ENCODE peak calls at places on chromosomes 1 and 21, in five cellular contexts. One of them, this sample, is unnamed.

GRCh38 chr1:224939844-224940425 is 10.5 kb downstream of the DNAH14 start:
- DNase-seq in heart right ventricle: no peak
- DNase-seq in glutamatergic neuron: no peak
- DNase-seq in lower lobe of right lung: no peak
- DNase-seq in AG04450: no peak
- DNase-seq in this sample: no peak

GRCh38 chr1:54791880-54792522 is 9.1 kb downstream of the TTC22 start:
- DNase-seq in heart right ventricle: no peak
- DNase-seq in glutamatergic neuron: peak; percentile 85
- DNase-seq in lower lobe of right lung: no peak
- DNase-seq in AG04450: no peak
- DNase-seq in this sample: no peak

GRCh38 chr1:17017435-17017834 is 5.7 kb upstream of the ATP13A2 start:
- DNase-seq in heart right ventricle: no peak
- DNase-seq in glutamatergic neuron: no peak
- DNase-seq in lower lobe of right lung: no peak
- DNase-seq in AG04450: no peak
- DNase-seq in this sample: no peak

GRCh38 chr1:184502154-184502553 is 115.3 kb downstream of the C1orf21 start:
- DNase-seq in heart right ventricle: no peak
- DNase-seq in glutamatergic neuron: no peak
- DNase-seq in lower lobe of right lung: no peak
- DNase-seq in AG04450: no peak
- DNase-seq in this sample: no peak

GRCh38 chr1:115314765-115315164 is 23.3 kb downstream of the NGF start:
- DNase-seq in heart right ventricle: no peak
- DNase-seq in glutamatergic neuron: no peak
- DNase-seq in lower lobe of right lung: no peak
- DNase-seq in AG04450: peak; percentile 61
- DNase-seq in this sample: no peak

GRCh38 chr21:36047139-36047538 is 13.2 kb downstream of the SETD4 start:
- DNase-seq in heart right ventricle: no peak
- DNase-seq in glutamatergic neuron: no peak
- DNase-seq in lower lobe of right lung: no peak
- DNase-seq in AG04450: no peak
- DNase-seq in this sample: no peak

GRCh38 chr1:112618721-112619517 is at the start of gene ST7L:
- DNase-seq in heart right ventricle: peak; percentile 88
- DNase-seq in glutamatergic neuron: peak; percentile 79
- DNase-seq in lower lobe of right lung: peak; percentile 77
- DNase-seq in AG04450: peak; percentile 26
- DNase-seq in this sample: peak; percentile 62

GRCh38 chr21:39181205-39181818 is 1.9 kb downstream of the PSMG1 start:
- DNase-seq in heart right ventricle: no peak
- DNase-seq in glutamatergic neuron: no peak
- DNase-seq in lower lobe of right lung: no peak
- DNase-seq in AG04450: no peak
- DNase-seq in this sample: no peak

GRCh38 chr1:221813887-221814286 is 72.0 kb upstream of the DUSP10 start:
- DNase-seq in heart right ventricle: no peak
- DNase-seq in glutamatergic neuron: no peak
- DNase-seq in lower lobe of right lung: no peak
- DNase-seq in AG04450: no peak
- DNase-seq in this sample: no peak

GRCh38 chr1:75765697-75766355 is 20.2 kb upstream of the RABGGTB start:
- DNase-seq in heart right ventricle: no peak
- DNase-seq in glutamatergic neuron: no peak
- DNase-seq in lower lobe of right lung: no peak
- DNase-seq in AG04450: peak; percentile 51
- DNase-seq in this sample: no peak

GRCh38 chr1:99546432-99547416 is 99.2 kb upstream of the PALMD start:
- DNase-seq in heart right ventricle: no peak
- DNase-seq in glutamatergic neuron: no peak
- DNase-seq in lower lobe of right lung: no peak
- DNase-seq in AG04450: no peak
- DNase-seq in this sample: no peak

GRCh38 chr1:207805841-207806421 is 54.1 kb downstream of the CD46 start:
- DNase-seq in heart right ventricle: peak; percentile 79
- DNase-seq in glutamatergic neuron: no peak
- DNase-seq in lower lobe of right lung: peak; percentile 73
- DNase-seq in AG04450: peak; percentile 85
- DNase-seq in this sample: no peak

GRCh38 chr1:172239894-172240293 is 180.6 kb upstream of the C1orf105 start:
- DNase-seq in heart right ventricle: no peak
- DNase-seq in glutamatergic neuron: no peak
- DNase-seq in lower lobe of right lung: no peak
- DNase-seq in AG04450: no peak
- DNase-seq in this sample: no peak

GRCh38 chr1:114510235-114511047 is 562 bp downstream of the TRIM33 start:
- DNase-seq in heart right ventricle: peak; percentile 36
- DNase-seq in glutamatergic neuron: peak; percentile 55
- DNase-seq in lower lobe of right lung: peak; percentile 71
- DNase-seq in AG04450: no peak
- DNase-seq in this sample: peak; percentile 32

GRCh38 chr1:112359961-112360767 is 35.9 kb upstream of the CTTNBP2NL start:
- DNase-seq in heart right ventricle: peak; percentile 27
- DNase-seq in glutamatergic neuron: no peak
- DNase-seq in lower lobe of right lung: peak; percentile 62
- DNase-seq in AG04450: peak; percentile 69
- DNase-seq in this sample: no peak

GRCh38 chr1:206958154-206958553 is 11.9 kb upstream of the PIGR start:
- DNase-seq in heart right ventricle: no peak
- DNase-seq in glutamatergic neuron: no peak
- DNase-seq in lower lobe of right lung: no peak
- DNase-seq in AG04450: no peak
- DNase-seq in this sample: no peak

GRCh38 chr1:175887981-175888428 is 144.6 kb upstream of the TNR start:
- DNase-seq in heart right ventricle: peak; percentile 61
- DNase-seq in glutamatergic neuron: peak; percentile 78
- DNase-seq in lower lobe of right lung: peak; percentile 52
- DNase-seq in AG04450: no peak
- DNase-seq in this sample: no peak

GRCh38 chr1:86527306-86527705 is 19.6 kb upstream of the CLCA4 start:
- DNase-seq in heart right ventricle: no peak
- DNase-seq in glutamatergic neuron: no peak
- DNase-seq in lower lobe of right lung: no peak
- DNase-seq in AG04450: no peak
- DNase-seq in this sample: no peak

GRCh38 chr1:44721521-44722361 is 9.2 kb downstream of the RNU5D-1 start:
- DNase-seq in heart right ventricle: no peak
- DNase-seq in glutamatergic neuron: no peak
- DNase-seq in lower lobe of right lung: peak; percentile 78
- DNase-seq in AG04450: peak; percentile 87
- DNase-seq in this sample: peak; percentile 25

GRCh38 chr1:201346337-201346939 is 31.0 kb downstream of the TNNT2 start:
- DNase-seq in heart right ventricle: peak; percentile 62
- DNase-seq in glutamatergic neuron: peak; percentile 38
- DNase-seq in lower lobe of right lung: peak; percentile 17
- DNase-seq in AG04450: peak; percentile 21
- DNase-seq in this sample: no peak

GRCh38 chr1:231480008-231480407 is 48.5 kb upstream of the TSNAX start:
- DNase-seq in heart right ventricle: no peak
- DNase-seq in glutamatergic neuron: no peak
- DNase-seq in lower lobe of right lung: no peak
- DNase-seq in AG04450: no peak
- DNase-seq in this sample: no peak

DNA sequence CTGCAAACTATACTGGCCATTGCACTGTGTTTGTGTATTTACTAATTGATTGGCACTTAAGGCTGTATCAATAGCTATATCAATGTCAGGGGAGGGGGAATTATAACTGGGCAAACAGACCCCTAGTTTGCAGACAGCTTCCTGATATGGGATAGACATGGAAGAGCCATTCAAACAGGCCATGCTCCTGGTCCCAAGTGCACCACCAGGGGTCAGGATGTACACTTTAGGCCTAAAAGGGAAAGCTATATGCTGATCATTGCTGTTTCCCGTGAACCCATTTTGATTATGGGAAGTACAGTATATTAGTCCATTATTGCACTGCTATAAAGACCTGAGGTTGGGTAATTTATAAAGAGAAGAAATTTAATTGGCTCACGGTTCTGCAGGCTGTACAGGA is 125.0 kb upstream of the BACE2 start:
- DNase-seq in heart right ventricle: no peak
- DNase-seq in glutamatergic neuron: no peak
- DNase-seq in lower lobe of right lung: no peak
- DNase-seq in AG04450: no peak
- DNase-seq in this sample: no peak
- TF ChIP-seq CTCF in heart right ventricle: no peak
- TF ChIP-seq CTCF in glutamatergic neuron: no peak
- TF ChIP-seq CTCF in lower lobe of right lung: peak; percentile 22
- TF ChIP-seq CTCF in AG04450: no peak
- TF ChIP-seq CTCF in this sample: peak; percentile 0

GRCh38 chr21:45923146-45923545 is 58.4 kb upstream of the COL6A1 start:
- DNase-seq in heart right ventricle: peak; percentile 68
- DNase-seq in glutamatergic neuron: peak; percentile 83
- DNase-seq in lower lobe of right lung: peak; percentile 63
- DNase-seq in AG04450: peak; percentile 37
- DNase-seq in this sample: peak; percentile 42

GRCh38 chr21:45929477-45929876 is 52.1 kb upstream of the COL6A1 start:
- DNase-seq in heart right ventricle: no peak
- DNase-seq in glutamatergic neuron: no peak
- DNase-seq in lower lobe of right lung: no peak
- DNase-seq in AG04450: no peak
- DNase-seq in this sample: no peak

GRCh38 chr21:45927032-45927431 is 54.5 kb upstream of the COL6A1 start:
- DNase-seq in heart right ventricle: no peak
- DNase-seq in glutamatergic neuron: no peak
- DNase-seq in lower lobe of right lung: no peak
- DNase-seq in AG04450: no peak
- DNase-seq in this sample: no peak

GRCh38 chr21:45927851-45928850 is 53.4 kb upstream of the COL6A1 start:
- DNase-seq in heart right ventricle: no peak
- DNase-seq in glutamatergic neuron: no peak
- DNase-seq in lower lobe of right lung: no peak
- DNase-seq in AG04450: no peak
- DNase-seq in this sample: no peak

DNA sequence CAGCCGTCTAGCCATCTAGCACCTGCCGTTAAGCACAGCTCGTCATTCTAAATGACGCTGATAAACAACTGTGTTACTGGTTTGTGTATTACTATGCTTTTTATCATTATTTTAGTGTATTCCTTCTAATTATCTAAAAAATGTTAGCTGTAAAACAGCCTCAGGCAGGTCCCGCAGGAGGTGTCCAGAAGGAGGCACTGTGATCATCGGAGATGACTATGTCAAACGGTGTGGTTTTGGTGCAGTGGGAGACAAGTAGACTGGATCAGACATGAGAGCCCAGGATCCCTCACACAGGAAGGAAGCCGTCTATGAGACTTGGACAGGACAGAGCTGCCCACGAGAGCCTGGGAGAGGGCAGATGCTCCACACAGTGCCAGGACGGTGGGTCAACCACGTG is 55.3 kb upstream of the COL6A1 start:
- DNase-seq in heart right ventricle: no peak
- DNase-seq in glutamatergic neuron: no peak
- DNase-seq in lower lobe of right lung: no peak
- DNase-seq in AG04450: no peak
- DNase-seq in this sample: no peak
- TF ChIP-seq CTCF in heart right ventricle: no peak
- TF ChIP-seq CTCF in glutamatergic neuron: no peak
- TF ChIP-seq CTCF in lower lobe of right lung: no peak
- TF ChIP-seq CTCF in AG04450: peak; percentile 17
- TF ChIP-seq CTCF in this sample: no peak

GRCh38 chr1:40784141-40784770 is 669 bp downstream of the KCNQ4 start:
- DNase-seq in heart right ventricle: no peak
- DNase-seq in glutamatergic neuron: peak; percentile 55
- DNase-seq in lower lobe of right lung: no peak
- DNase-seq in AG04450: no peak
- DNase-seq in this sample: no peak

GRCh38 chr1:40781614-40781971 is 2.0 kb upstream of the KCNQ4 start:
- DNase-seq in heart right ventricle: no peak
- DNase-seq in glutamatergic neuron: no peak
- DNase-seq in lower lobe of right lung: no peak
- DNase-seq in AG04450: no peak
- DNase-seq in this sample: no peak

GRCh38 chr1:40783001-40783905 is at the start of gene KCNQ4:
- DNase-seq in heart right ventricle: peak; percentile 54
- DNase-seq in glutamatergic neuron: peak; percentile 64
- DNase-seq in lower lobe of right lung: peak; percentile 69
- DNase-seq in AG04450: no peak
- DNase-seq in this sample: no peak

GRCh38 chr1:40780678-40781613 is 2.6 kb upstream of the KCNQ4 start:
- DNase-seq in heart right ventricle: no peak
- DNase-seq in glutamatergic neuron: no peak
- DNase-seq in lower lobe of right lung: no peak
- DNase-seq in AG04450: no peak
- DNase-seq in this sample: no peak

DNA sequence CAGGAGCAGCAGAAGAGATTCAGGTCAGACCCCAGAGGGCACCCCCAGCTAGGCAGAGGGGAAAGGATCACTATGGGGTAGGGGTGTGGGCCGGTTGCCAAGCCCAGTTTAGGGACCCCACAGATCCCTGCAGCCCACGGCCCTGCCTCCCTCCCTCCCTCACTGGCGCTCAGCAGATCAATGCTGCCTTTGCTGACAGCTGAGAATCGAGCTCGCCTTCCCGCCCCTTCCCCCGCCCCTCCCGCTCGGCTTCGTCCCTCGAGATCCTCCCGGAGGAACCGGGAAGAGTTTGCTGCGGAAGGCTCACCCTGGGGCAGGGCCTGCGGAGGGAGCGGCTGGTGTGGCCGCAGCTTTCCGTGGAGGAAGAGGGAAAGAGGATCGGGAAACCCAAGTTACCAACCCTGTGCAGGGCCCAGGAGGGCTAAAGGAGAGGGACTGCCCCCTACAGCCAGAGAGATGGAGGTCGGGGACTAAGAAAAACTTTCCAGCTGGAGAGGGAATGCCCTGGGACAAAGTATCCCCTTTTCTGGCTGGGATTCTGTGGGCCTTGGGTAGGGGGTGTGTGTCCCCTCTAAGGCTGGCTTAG is 1.1 kb upstream of the KCNQ4 start:
- DNase-seq in heart right ventricle: peak; percentile 25
- DNase-seq in glutamatergic neuron: peak; percentile 73
- DNase-seq in lower lobe of right lung: no peak
- DNase-seq in AG04450: no peak
- DNase-seq in this sample: no peak
- TF ChIP-seq CTCF in heart right ventricle: no peak
- TF ChIP-seq CTCF in glutamatergic neuron: no peak
- TF ChIP-seq CTCF in lower lobe of right lung: no peak
- TF ChIP-seq CTCF in AG04450: peak; percentile 26
- TF ChIP-seq CTCF in this sample: no peak

GRCh38 chr1:245220381-245220985 is 65.7 kb downstream of the KIF26B start:
- DNase-seq in heart right ventricle: no peak
- DNase-seq in glutamatergic neuron: no peak
- DNase-seq in lower lobe of right lung: no peak
- DNase-seq in AG04450: no peak
- DNase-seq in this sample: no peak

GRCh38 chr1:245229051-245229450 is 74.3 kb downstream of the KIF26B start:
- DNase-seq in heart right ventricle: no peak
- DNase-seq in glutamatergic neuron: no peak
- DNase-seq in lower lobe of right lung: no peak
- DNase-seq in AG04450: no peak
- DNase-seq in this sample: no peak

GRCh38 chr1:245222931-245223330 is 68.1 kb downstream of the KIF26B start:
- DNase-seq in heart right ventricle: no peak
- DNase-seq in glutamatergic neuron: no peak
- DNase-seq in lower lobe of right lung: no peak
- DNase-seq in AG04450: no peak
- DNase-seq in this sample: no peak

GRCh38 chr1:245225267-245225666 is 70.5 kb downstream of the KIF26B start:
- DNase-seq in heart right ventricle: no peak
- DNase-seq in glutamatergic neuron: no peak
- DNase-seq in lower lobe of right lung: no peak
- DNase-seq in AG04450: peak; percentile 13
- DNase-seq in this sample: no peak

GRCh38 chr1:245225709-245226464 is 71.1 kb downstream of the KIF26B start:
- DNase-seq in heart right ventricle: no peak
- DNase-seq in glutamatergic neuron: no peak
- DNase-seq in lower lobe of right lung: no peak
- DNase-seq in AG04450: no peak
- DNase-seq in this sample: no peak
- TF ChIP-seq CTCF in heart right ventricle: no peak
- TF ChIP-seq CTCF in glutamatergic neuron: no peak
- TF ChIP-seq CTCF in lower lobe of right lung: no peak
- TF ChIP-seq CTCF in AG04450: peak; percentile 4
- TF ChIP-seq CTCF in this sample: no peak

This sample was measured in natural killer cell.